ENCODE peak calls at places on chromosomes 2 and 18, in five cellular contexts. K, W, D, L and G are unnamed samples.
A peak's percentile ranks its signal among the peaks of the same experiment; 100 is the strongest.

GRCh38 chr2:64525323-64525625 is 1.1 kb downstream of the AFTPH start:
- DNase-seq in K (peak; percentile 58), W (no peak), D (peak; percentile 17), L (no peak), G (peak; percentile 67)

GRCh38 chr2:216363221-216363620 is 9.1 kb downstream of the MARCHF4 start:
- DNase-seq in K (no peak), W (no peak), D (no peak), L (no peak), G (no peak)

GRCh38 chr2:196131949-196132925 is 39.1 kb downstream of the STK17B start:
- DNase-seq in K (no peak), W (no peak), D (peak; percentile 81), L (no peak), G (no peak)

GRCh38 chr2:58429285-58429874 is 188.3 kb upstream of the FANCL start:
- DNase-seq in K (no peak), W (no peak), D (no peak), L (no peak), G (no peak)

GRCh38 chr2:227324671-227325055 is 388 bp upstream of the MFF start:
- DNase-seq in K (no peak), W (peak; percentile 7), D (no peak), L (no peak), G (no peak)

GRCh38 chr2:235833971-235834620 is 334.1 kb downstream of the GBX2 start:
- DNase-seq in K (no peak), W (no peak), D (peak; percentile 33), L (peak; percentile 60), G (no peak)

GRCh38 chr2:121080013-121080772 is 204.8 kb downstream of the TFCP2L1 start:
- DNase-seq in K (peak; percentile 76), W (peak; percentile 19), D (peak; percentile 81), L (no peak), G (peak; percentile 28)

GRCh38 chr2:120233292-120233691 is 10.1 kb upstream of the TMEM185B start:
- DNase-seq in K (no peak), W (no peak), D (no peak), L (no peak), G (no peak)

GRCh38 chr18:8686556-8686955 is 18.8 kb upstream of the MTCL1 start:
- DNase-seq in K (no peak), W (no peak), D (peak; percentile 59), L (no peak), G (no peak)

GRCh38 chr2:113248997-113249770 is 29.5 kb downstream of the PAX8 start:
- DNase-seq in K (peak; percentile 81), W (peak; percentile 68), D (peak; percentile 80), L (peak; percentile 91), G (peak; percentile 73)

GRCh38 chr18:79797518-79798345 is at the start of gene KCNG2:
- DNase-seq in K (peak; percentile 58), W (no peak), D (peak; percentile 49), L (peak; percentile 72), G (no peak)

GRCh38 chr18:59881728-59882685 is 17.8 kb upstream of the PMAIP1 start:
- DNase-seq in K (peak; percentile 57), W (no peak), D (peak; percentile 51), L (no peak), G (peak; percentile 66)

GRCh38 chr18:46311491-46311890 is 207.3 kb downstream of the HAUS1 start:
- DNase-seq in K (no peak), W (no peak), D (no peak), L (no peak), G (no peak)

DNA sequence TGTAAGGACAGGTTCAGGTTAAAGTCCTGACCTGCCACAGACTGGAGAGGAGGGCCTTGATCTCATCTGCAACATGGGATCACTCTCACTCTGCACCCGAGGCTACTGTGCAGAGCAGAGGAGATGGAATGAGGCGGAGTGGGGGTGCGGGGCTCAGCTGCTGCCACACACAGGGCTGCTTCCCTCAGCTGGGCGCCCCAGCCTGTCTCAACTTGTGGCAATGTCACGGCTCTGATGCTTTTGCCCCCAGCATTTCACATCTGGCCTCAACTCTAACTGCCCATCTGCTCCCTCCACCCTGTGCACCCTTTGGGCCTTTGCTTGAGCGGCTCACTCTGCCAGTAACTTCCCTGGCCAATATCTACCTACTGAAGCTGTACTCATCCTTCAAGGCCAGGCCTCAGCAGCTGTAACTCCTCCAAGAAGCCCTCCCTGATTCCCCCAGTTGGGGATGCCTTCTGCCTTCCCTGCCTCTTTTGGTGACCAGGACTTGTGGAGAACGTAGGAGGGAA is 70.3 kb downstream of the POLR1A start:
- DNase-seq in K (no peak), W (no peak), D (no peak), L (peak; percentile 65), G (no peak)
- H3K27ac ChIP-seq in K (peak overlapping the region; percentile 87), W (peak overlapping the region; percentile 93), D (no peak overlapping the region), L (no peak overlapping the region), G (peak overlapping the region; percentile 87)

GRCh38 chr2:173958198-173958846 is 6.9 kb downstream of the SP3 start:
- DNase-seq in K (no peak), W (no peak), D (no peak), L (no peak), G (no peak)
- H3K27ac ChIP-seq in K (peak overlapping the region; percentile 30), W (no peak overlapping the region), D (no peak overlapping the region), L (no peak overlapping the region), G (no peak overlapping the region)

DNA sequence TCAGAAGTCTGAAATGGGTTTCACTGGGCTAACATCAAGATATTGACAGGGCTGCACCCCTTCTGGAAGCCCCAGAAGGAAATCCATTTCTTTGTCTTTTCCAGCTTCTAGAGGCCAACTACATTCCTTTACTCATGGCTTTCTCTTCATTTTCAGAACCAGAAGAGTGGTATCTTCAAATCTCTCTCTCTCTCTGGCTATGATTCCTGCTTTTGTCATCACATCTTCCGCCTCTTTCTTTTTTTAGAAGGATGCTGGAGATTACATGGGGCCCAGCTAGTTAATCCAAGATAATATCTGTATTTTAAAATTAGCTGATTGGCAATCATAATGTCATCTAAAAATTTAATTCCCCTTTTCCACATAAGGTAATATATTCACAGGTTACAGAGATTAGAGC is 23.8 kb downstream of the COL5A2 start:
- DNase-seq in K (no peak), W (no peak), D (no peak), L (no peak), G (no peak)
- H3K27ac ChIP-seq in K (no peak overlapping the region), W (no peak overlapping the region), D (no peak overlapping the region), L (no peak overlapping the region), G (no peak overlapping the region)

DNA sequence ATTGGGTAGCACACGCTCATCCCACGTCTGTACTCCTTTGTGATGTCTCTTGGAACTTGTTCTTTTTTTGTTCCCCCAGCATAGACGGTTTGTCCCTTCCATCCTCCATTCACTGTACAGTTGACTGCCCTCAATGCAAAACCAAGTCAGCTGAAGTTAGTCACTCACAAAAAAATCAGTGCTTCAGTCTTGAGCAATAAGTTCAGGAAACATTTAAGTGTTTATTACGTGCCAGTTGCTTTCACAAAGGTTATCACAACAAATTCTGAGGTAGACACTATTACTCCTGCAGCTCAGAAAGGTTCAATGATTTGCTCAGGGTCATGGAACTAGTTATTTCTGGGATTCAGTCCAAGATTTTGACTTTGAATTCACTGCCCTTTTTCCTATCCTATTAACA is 102.2 kb downstream of the PDE1A start:
- DNase-seq in K (no peak), W (no peak), D (no peak), L (no peak), G (no peak)
- H3K27ac ChIP-seq in K (no peak overlapping the region), W (no peak overlapping the region), D (no peak overlapping the region), L (no peak overlapping the region), G (no peak overlapping the region)